ENCODE peak calls at places on chromosomes 3 and 15, in ten cellular contexts. One of them, this sample, is unnamed.
A peak's percentile ranks its signal among the peaks of the same experiment; 100 is the strongest.

GRCh38 chr15:31799711-31800321 is 230.5 kb upstream of the CHRNA7 start:
- DNase-seq in type B pancreatic cell: peak; percentile 13
- DNase-seq in NCI-H1105: no peak
- DNase-seq in NCI-H1092: no peak
- DNase-seq in glutamatergic neuron: no peak
- DNase-seq in CD8-positive, alpha-beta T cell: no peak
- DNase-seq in HFF-Myc: no peak
- DNase-seq in stimulated activated CD4-positive, alpha-beta T cell treated with anti-CD3 and anti-CD28 coated beads, Interleukin-12 subunit alpha, Interleukin-12 subunit beta, amount 100 ng/mL, for 4 hours: no peak
- DNase-seq in HFFc6: no peak
- DNase-seq in nephron progenitor cell: no peak
- DNase-seq in this sample: no peak

GRCh38 chr3:59709702-59710555 is 660.1 kb upstream of the CFAP20DC start:
- DNase-seq in type B pancreatic cell: no peak
- DNase-seq in NCI-H1105: no peak
- DNase-seq in NCI-H1092: no peak
- DNase-seq in glutamatergic neuron: no peak
- DNase-seq in CD8-positive, alpha-beta T cell: peak; percentile 4
- DNase-seq in HFF-Myc: no peak
- DNase-seq in stimulated activated CD4-positive, alpha-beta T cell treated with anti-CD3 and anti-CD28 coated beads, Interleukin-12 subunit alpha, Interleukin-12 subunit beta, amount 100 ng/mL, for 4 hours: no peak
- DNase-seq in HFFc6: no peak
- DNase-seq in nephron progenitor cell: no peak
- DNase-seq in this sample: no peak

GRCh38 chr15:50181983-50182232 is at the start of gene SLC27A2:
- DNase-seq in type B pancreatic cell: no peak
- DNase-seq in NCI-H1105: peak; percentile 8
- DNase-seq in NCI-H1092: peak; percentile 11
- DNase-seq in glutamatergic neuron: no peak
- DNase-seq in CD8-positive, alpha-beta T cell: no peak
- DNase-seq in HFF-Myc: no peak
- DNase-seq in stimulated activated CD4-positive, alpha-beta T cell treated with anti-CD3 and anti-CD28 coated beads, Interleukin-12 subunit alpha, Interleukin-12 subunit beta, amount 100 ng/mL, for 4 hours: no peak
- DNase-seq in HFFc6: no peak
- DNase-seq in nephron progenitor cell: no peak
- DNase-seq in this sample: no peak

GRCh38 chr3:47909607-47910006 is 106.6 kb downstream of the MAP4 start:
- DNase-seq in type B pancreatic cell: no peak
- DNase-seq in NCI-H1105: no peak
- DNase-seq in NCI-H1092: no peak
- DNase-seq in glutamatergic neuron: no peak
- DNase-seq in CD8-positive, alpha-beta T cell: no peak
- DNase-seq in HFF-Myc: no peak
- DNase-seq in stimulated activated CD4-positive, alpha-beta T cell treated with anti-CD3 and anti-CD28 coated beads, Interleukin-12 subunit alpha, Interleukin-12 subunit beta, amount 100 ng/mL, for 4 hours: no peak
- DNase-seq in HFFc6: no peak
- DNase-seq in nephron progenitor cell: no peak
- DNase-seq in this sample: no peak

GRCh38 chr3:111595239-111595638 is at the start of gene ZBED2:
- DNase-seq in type B pancreatic cell: no peak
- DNase-seq in NCI-H1105: no peak
- DNase-seq in NCI-H1092: no peak
- DNase-seq in glutamatergic neuron: no peak
- DNase-seq in CD8-positive, alpha-beta T cell: no peak
- DNase-seq in HFF-Myc: no peak
- DNase-seq in stimulated activated CD4-positive, alpha-beta T cell treated with anti-CD3 and anti-CD28 coated beads, Interleukin-12 subunit alpha, Interleukin-12 subunit beta, amount 100 ng/mL, for 4 hours: no peak
- DNase-seq in HFFc6: no peak
- DNase-seq in nephron progenitor cell: no peak
- DNase-seq in this sample: no peak

GRCh38 chr15:74240002-74240568 is 4.0 kb downstream of the CCDC33 start:
- DNase-seq in type B pancreatic cell: no peak
- DNase-seq in NCI-H1105: peak; percentile 91
- DNase-seq in NCI-H1092: peak; percentile 94
- DNase-seq in glutamatergic neuron: no peak
- DNase-seq in CD8-positive, alpha-beta T cell: no peak
- DNase-seq in HFF-Myc: peak; percentile 66
- DNase-seq in stimulated activated CD4-positive, alpha-beta T cell treated with anti-CD3 and anti-CD28 coated beads, Interleukin-12 subunit alpha, Interleukin-12 subunit beta, amount 100 ng/mL, for 4 hours: no peak
- DNase-seq in HFFc6: peak; percentile 76
- DNase-seq in nephron progenitor cell: no peak
- DNase-seq in this sample: peak; percentile 24

GRCh38 chr3:126147147-126147931 is 33.0 kb downstream of the ALDH1L1 start:
- DNase-seq in type B pancreatic cell: peak; percentile 51
- DNase-seq in NCI-H1105: no peak
- DNase-seq in NCI-H1092: no peak
- DNase-seq in glutamatergic neuron: no peak
- DNase-seq in CD8-positive, alpha-beta T cell: no peak
- DNase-seq in HFF-Myc: no peak
- DNase-seq in stimulated activated CD4-positive, alpha-beta T cell treated with anti-CD3 and anti-CD28 coated beads, Interleukin-12 subunit alpha, Interleukin-12 subunit beta, amount 100 ng/mL, for 4 hours: no peak
- DNase-seq in HFFc6: no peak
- DNase-seq in nephron progenitor cell: no peak
- DNase-seq in this sample: no peak

GRCh38 chr15:88745696-88746095 is 57.5 kb upstream of the ACAN start:
- DNase-seq in type B pancreatic cell: no peak
- DNase-seq in NCI-H1105: no peak
- DNase-seq in NCI-H1092: no peak
- DNase-seq in glutamatergic neuron: no peak
- DNase-seq in CD8-positive, alpha-beta T cell: no peak
- DNase-seq in HFF-Myc: no peak
- DNase-seq in stimulated activated CD4-positive, alpha-beta T cell treated with anti-CD3 and anti-CD28 coated beads, Interleukin-12 subunit alpha, Interleukin-12 subunit beta, amount 100 ng/mL, for 4 hours: no peak
- DNase-seq in HFFc6: peak; percentile 70
- DNase-seq in nephron progenitor cell: no peak
- DNase-seq in this sample: peak; percentile 52

GRCh38 chr3:52110502-52110901 is 43.7 kb downstream of the POC1A start:
- DNase-seq in type B pancreatic cell: no peak
- DNase-seq in NCI-H1105: no peak
- DNase-seq in NCI-H1092: no peak
- DNase-seq in glutamatergic neuron: no peak
- DNase-seq in CD8-positive, alpha-beta T cell: no peak
- DNase-seq in HFF-Myc: no peak
- DNase-seq in stimulated activated CD4-positive, alpha-beta T cell treated with anti-CD3 and anti-CD28 coated beads, Interleukin-12 subunit alpha, Interleukin-12 subunit beta, amount 100 ng/mL, for 4 hours: no peak
- DNase-seq in HFFc6: no peak
- DNase-seq in nephron progenitor cell: no peak
- DNase-seq in this sample: no peak

GRCh38 chr15:28907338-28907961 is 21.7 kb downstream of the APBA2 start:
- DNase-seq in type B pancreatic cell: no peak
- DNase-seq in NCI-H1105: no peak
- DNase-seq in NCI-H1092: no peak
- DNase-seq in glutamatergic neuron: no peak
- DNase-seq in CD8-positive, alpha-beta T cell: no peak
- DNase-seq in HFF-Myc: no peak
- DNase-seq in stimulated activated CD4-positive, alpha-beta T cell treated with anti-CD3 and anti-CD28 coated beads, Interleukin-12 subunit alpha, Interleukin-12 subunit beta, amount 100 ng/mL, for 4 hours: no peak
- DNase-seq in HFFc6: no peak
- DNase-seq in nephron progenitor cell: no peak
- DNase-seq in this sample: no peak

GRCh38 chr3:11390411-11391171 is 118.4 kb downstream of the ATG7 start:
- DNase-seq in type B pancreatic cell: no peak
- DNase-seq in NCI-H1105: no peak
- DNase-seq in NCI-H1092: no peak
- DNase-seq in glutamatergic neuron: no peak
- DNase-seq in CD8-positive, alpha-beta T cell: no peak
- DNase-seq in HFF-Myc: no peak
- DNase-seq in stimulated activated CD4-positive, alpha-beta T cell treated with anti-CD3 and anti-CD28 coated beads, Interleukin-12 subunit alpha, Interleukin-12 subunit beta, amount 100 ng/mL, for 4 hours: no peak
- DNase-seq in HFFc6: no peak
- DNase-seq in nephron progenitor cell: no peak
- DNase-seq in this sample: no peak